ENCODE peak calls at places on chromosome 20, in five cellular contexts. One of them, this sample, is unnamed.

GRCh38 chr20:11453430-11453829 is 464.3 kb upstream of the BTBD3 start:
- DNase-seq in T-helper 22 cell: no peak
- DNase-seq in natural killer cell: no peak
- DNase-seq in NCI-H1694: no peak
- DNase-seq in T-cell: no peak
- DNase-seq in this sample: no peak

GRCh38 chr20:4667371-4667773 is 54.3 kb upstream of the PRND start:
- DNase-seq in T-helper 22 cell: no peak
- DNase-seq in natural killer cell: no peak
- DNase-seq in NCI-H1694: no peak
- DNase-seq in T-cell: no peak
- DNase-seq in this sample: no peak

GRCh38 chr20:29750268-29750899 is 1507.1 kb upstream of the DEFB115 start:
- DNase-seq in T-helper 22 cell: no peak
- DNase-seq in natural killer cell: no peak
- DNase-seq in NCI-H1694: no peak
- DNase-seq in T-cell: no peak
- DNase-seq in this sample: no peak

GRCh38 chr20:14434379-14435136 is 97.1 kb upstream of the FLRT3 start:
- DNase-seq in T-helper 22 cell: no peak
- DNase-seq in natural killer cell: no peak
- DNase-seq in NCI-H1694: no peak
- DNase-seq in T-cell: no peak
- DNase-seq in this sample: no peak

GRCh38 chr20:48460681-48461080 is 367.1 kb downstream of the PREX1 start:
- DNase-seq in T-helper 22 cell: no peak
- DNase-seq in natural killer cell: no peak
- DNase-seq in NCI-H1694: no peak
- DNase-seq in T-cell: no peak
- DNase-seq in this sample: no peak

GRCh38 chr20:24764027-24764797 is 184.9 kb upstream of the CST7 start:
- DNase-seq in T-helper 22 cell: no peak
- DNase-seq in natural killer cell: no peak
- DNase-seq in NCI-H1694: no peak
- DNase-seq in T-cell: no peak
- DNase-seq in this sample: no peak

GRCh38 chr20:8216375-8217200 is 84.5 kb downstream of the PLCB1 start:
- DNase-seq in T-helper 22 cell: no peak
- DNase-seq in natural killer cell: no peak
- DNase-seq in NCI-H1694: no peak
- DNase-seq in T-cell: no peak
- DNase-seq in this sample: no peak

GRCh38 chr20:63397155-63397843 is 36.1 kb upstream of the CHRNA4 start:
- DNase-seq in T-helper 22 cell: no peak
- DNase-seq in natural killer cell: no peak
- DNase-seq in NCI-H1694: no peak
- DNase-seq in T-cell: no peak
- DNase-seq in this sample: no peak

GRCh38 chr20:49187330-49188100 is 619 bp downstream of the STAU1 start:
- DNase-seq in T-helper 22 cell: no peak
- DNase-seq in natural killer cell: no peak
- DNase-seq in NCI-H1694: no peak
- DNase-seq in T-cell: no peak
- DNase-seq in this sample: peak

GRCh38 chr20:62897666-62898065 is 28.6 kb downstream of the DIDO1 start:
- DNase-seq in T-helper 22 cell: no peak
- DNase-seq in natural killer cell: no peak
- DNase-seq in NCI-H1694: no peak
- DNase-seq in T-cell: no peak
- DNase-seq in this sample: peak

GRCh38 chr20:61835791-61836350 is 229.8 kb downstream of the TAF4 start:
- DNase-seq in T-helper 22 cell: no peak
- DNase-seq in natural killer cell: no peak
- DNase-seq in NCI-H1694: no peak
- DNase-seq in T-cell: no peak
- DNase-seq in this sample: no peak

GRCh38 chr20:41078329-41078728 is 49.7 kb downstream of the TOP1 start:
- DNase-seq in T-helper 22 cell: no peak
- DNase-seq in natural killer cell: no peak
- DNase-seq in NCI-H1694: no peak
- DNase-seq in T-cell: no peak
- DNase-seq in this sample: no peak